ENCODE peak calls at places on chromosomes 6 and 20, in six cellular contexts. U, N, T, F, Z and Y are unnamed samples.

GRCh38 chr6:131894735-131895424 is 56.3 kb downstream of the CCN2 start:
- DNase-seq in U (no peak), N (no peak), T (no peak), F (no peak), Z (no peak), Y (no peak)

GRCh38 chr6:26129656-26130055 is 42.4 kb downstream of the HFE start:
- DNase-seq in U (no peak), N (no peak), T (no peak), F (no peak), Z (peak; percentile 52), Y (no peak)

GRCh38 chr6:31690231-31691077 is 9.6 kb upstream of the LY6G5C start:
- DNase-seq in U (no peak), N (no peak), T (no peak), F (peak; percentile 78), Z (no peak), Y (no peak)

GRCh38 chr6:52552278-52552643 is 24.6 kb downstream of the TRAM2 start:
- DNase-seq in U (no peak), N (no peak), T (no peak), F (no peak), Z (no peak), Y (no peak)

GRCh38 chr6:100745419-100746041 is 135.6 kb downstream of the ASCC3 start:
- DNase-seq in U (no peak), N (no peak), T (no peak), F (no peak), Z (no peak), Y (no peak)

GRCh38 chr6:24332306-24332705 is 25.6 kb downstream of the DCDC2 start:
- DNase-seq in U (no peak), N (peak; percentile 4), T (no peak), F (peak; percentile 73), Z (no peak), Y (no peak)

GRCh38 chr20:33657704-33658095 is 4.4 kb upstream of the C20orf144 start:
- DNase-seq in U (no peak), N (no peak), T (no peak), F (no peak), Z (no peak), Y (no peak)

GRCh38 chr6:97465877-97466710 is 183.1 kb upstream of the MMS22L start:
- DNase-seq in U (peak; percentile 48), N (no peak), T (no peak), F (peak; percentile 46), Z (no peak), Y (peak; percentile 36)

GRCh38 chr6:113271437-113271836 is 585.7 kb upstream of the MARCKS start:
- DNase-seq in U (no peak), N (no peak), T (no peak), F (no peak), Z (no peak), Y (no peak)

GRCh38 chr6:160428818-160429744 is 80.9 kb downstream of the SLC22A3 start:
- DNase-seq in U (peak; percentile 4), N (no peak), T (peak; percentile 55), F (peak; percentile 43), Z (no peak), Y (peak; percentile 51)

GRCh38 chr6:160430741-160431140 is 82.6 kb downstream of the SLC22A3 start:
- DNase-seq in U (no peak), N (no peak), T (no peak), F (no peak), Z (no peak), Y (no peak)

GRCh38 chr6:160430203-160430602 is 82.0 kb downstream of the SLC22A3 start:
- DNase-seq in U (no peak), N (no peak), T (no peak), F (no peak), Z (no peak), Y (no peak)

GRCh38 chr6:160431791-160432404 is 83.7 kb downstream of the SLC22A3 start:
- DNase-seq in U (no peak), N (no peak), T (no peak), F (no peak), Z (no peak), Y (no peak)

DNA sequence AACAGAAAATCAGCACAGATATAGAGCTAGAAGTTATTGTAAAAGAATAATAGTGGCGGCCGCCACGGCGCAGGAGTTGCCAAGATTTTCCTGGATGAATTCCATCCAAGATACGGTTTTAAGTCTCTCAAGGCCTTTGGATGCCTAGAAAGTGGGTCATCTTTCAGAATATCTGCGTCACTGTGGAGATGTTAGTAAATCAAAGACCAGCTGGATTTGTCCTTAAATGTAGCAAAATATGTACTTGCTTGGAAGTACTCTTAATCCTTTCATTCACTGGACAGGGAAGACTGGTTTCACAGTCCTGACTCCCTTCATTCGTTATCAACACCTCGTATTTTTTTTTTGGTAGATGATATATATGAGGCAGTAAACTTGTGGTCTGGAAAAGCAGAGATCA is 83.1 kb downstream of the SLC22A3 start:
- DNase-seq in U (no peak), N (no peak), T (no peak), F (no peak), Z (peak; percentile 85), Y (no peak)
- H2BK15ac ChIP-seq in U (no peak overlapping the region), N (no peak overlapping the region), T (no peak overlapping the region), F (no peak overlapping the region), Z (no peak overlapping the region), Y (no peak overlapping the region)

GRCh38 chr6:79613912-79614311 is 17.2 kb upstream of the SH3BGRL2 start:
- DNase-seq in U (no peak), N (no peak), T (no peak), F (no peak), Z (no peak), Y (no peak)
- H2BK5ac ChIP-seq in U (no peak overlapping the region), N (no peak overlapping the region), T (no peak overlapping the region), F (no peak overlapping the region), Z (no peak overlapping the region), Y (no peak overlapping the region)

DNA sequence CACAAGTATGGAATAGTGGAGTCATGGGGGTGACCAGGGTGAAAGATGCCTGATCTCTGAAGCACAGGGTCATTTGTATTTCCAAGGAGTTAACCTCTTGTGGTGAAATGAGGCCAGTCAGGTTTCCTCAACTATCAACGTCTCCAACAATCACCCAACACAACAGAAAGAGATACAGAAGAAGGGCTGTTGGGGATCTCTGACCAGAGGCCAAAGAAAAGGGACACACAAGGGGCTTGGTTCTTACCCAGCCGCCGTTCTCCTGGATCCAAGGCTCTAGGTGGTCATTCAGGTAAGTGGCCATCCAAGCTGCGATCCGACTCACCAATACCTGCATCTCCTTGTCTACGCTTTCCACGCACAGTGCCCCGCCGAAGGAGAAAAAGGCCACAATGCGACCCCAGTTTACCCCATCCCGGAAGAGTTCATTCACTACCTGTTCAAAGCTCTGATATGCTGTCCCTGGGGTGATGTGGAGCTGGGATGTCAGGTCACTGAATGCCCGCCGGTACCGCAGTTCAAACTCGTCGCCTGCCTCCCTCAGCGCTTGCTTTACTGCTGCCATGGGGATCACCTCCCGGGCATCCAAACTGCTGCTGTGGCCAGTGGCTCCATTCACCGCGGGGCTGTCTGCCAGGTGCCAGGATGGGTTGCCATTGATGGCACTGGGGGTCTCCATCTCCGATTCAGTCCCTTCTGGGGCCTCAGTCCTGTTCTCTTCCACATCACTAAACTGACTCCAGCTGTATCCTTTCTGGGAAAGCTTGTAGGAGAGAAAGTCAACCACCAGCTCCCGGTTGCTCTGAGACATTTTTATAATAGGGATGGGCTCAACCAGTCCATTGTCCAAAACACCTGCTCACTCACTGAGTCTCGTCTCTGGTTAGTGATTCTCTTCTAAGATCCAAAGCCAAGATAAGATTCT is 998 bp downstream of the BCL2L1 start:
- DNase-seq in U (no peak), N (no peak), T (no peak), F (no peak), Z (no peak), Y (peak; percentile 44)
- H3K18ac ChIP-seq in U (peak overlapping the region; percentile 13), N (peak overlapping the region; percentile 60), T (peak overlapping the region; percentile 54), F (no peak overlapping the region), Z (peak overlapping the region; percentile 17), Y (no peak overlapping the region)

GRCh38 chr6:14739830-14740229 is 506.0 kb upstream of the JARID2 start:
- DNase-seq in U (no peak), N (no peak), T (no peak), F (no peak), Z (no peak), Y (no peak)
- H2BK15ac ChIP-seq in U (no peak overlapping the region), N (no peak overlapping the region), T (no peak overlapping the region), F (no peak overlapping the region), Z (no peak overlapping the region), Y (no peak overlapping the region)

GRCh38 chr6:124877468-124877867 is 84.8 kb upstream of the RNF217 start:
- DNase-seq in U (no peak), N (no peak), T (no peak), F (no peak), Z (no peak), Y (no peak)

GRCh38 chr6:124882580-124883393 is 79.5 kb upstream of the RNF217 start:
- DNase-seq in U (no peak), N (peak; percentile 37), T (no peak), F (no peak), Z (peak; percentile 31), Y (no peak)

GRCh38 chr6:124881898-124882579 is 80.2 kb upstream of the RNF217 start:
- DNase-seq in U (no peak), N (peak; percentile 70), T (no peak), F (peak; percentile 54), Z (peak; percentile 62), Y (no peak)

GRCh38 chr6:124879110-124879991 is 82.9 kb upstream of the RNF217 start:
- DNase-seq in U (no peak), N (no peak), T (no peak), F (no peak), Z (no peak), Y (no peak)

GRCh38 chr6:124879992-124880355 is 82.3 kb upstream of the RNF217 start:
- DNase-seq in U (no peak), N (no peak), T (no peak), F (no peak), Z (no peak), Y (no peak)
- H2BK5ac ChIP-seq in U (no peak overlapping the region), N (no peak overlapping the region), T (no peak overlapping the region), F (no peak overlapping the region), Z (no peak overlapping the region), Y (no peak overlapping the region)

GRCh38 chr6:169669147-169669546 is 32.7 kb downstream of the WDR27 start:
- DNase-seq in U (no peak), N (no peak), T (peak; percentile 22), F (no peak), Z (no peak), Y (no peak)

GRCh38 chr6:169669889-169670288 is 31.9 kb downstream of the WDR27 start:
- DNase-seq in U (no peak), N (peak; percentile 30), T (no peak), F (no peak), Z (peak; percentile 32), Y (no peak)

GRCh38 chr6:169668203-169668847 is 33.5 kb downstream of the WDR27 start:
- DNase-seq in U (no peak), N (no peak), T (peak; percentile 41), F (peak; percentile 52), Z (no peak), Y (peak; percentile 25)

GRCh38 chr6:169666441-169666840 is 35.4 kb downstream of the WDR27 start:
- DNase-seq in U (no peak), N (no peak), T (peak; percentile 17), F (no peak), Z (no peak), Y (no peak)

GRCh38 chr6:169667716-169668115 is 34.1 kb downstream of the WDR27 start:
- DNase-seq in U (no peak), N (no peak), T (peak; percentile 37), F (no peak), Z (no peak), Y (no peak)
- H3K18ac ChIP-seq in U (no peak overlapping the region), N (no peak overlapping the region), T (no peak overlapping the region), F (no peak overlapping the region), Z (no peak overlapping the region), Y (no peak overlapping the region)

DNA sequence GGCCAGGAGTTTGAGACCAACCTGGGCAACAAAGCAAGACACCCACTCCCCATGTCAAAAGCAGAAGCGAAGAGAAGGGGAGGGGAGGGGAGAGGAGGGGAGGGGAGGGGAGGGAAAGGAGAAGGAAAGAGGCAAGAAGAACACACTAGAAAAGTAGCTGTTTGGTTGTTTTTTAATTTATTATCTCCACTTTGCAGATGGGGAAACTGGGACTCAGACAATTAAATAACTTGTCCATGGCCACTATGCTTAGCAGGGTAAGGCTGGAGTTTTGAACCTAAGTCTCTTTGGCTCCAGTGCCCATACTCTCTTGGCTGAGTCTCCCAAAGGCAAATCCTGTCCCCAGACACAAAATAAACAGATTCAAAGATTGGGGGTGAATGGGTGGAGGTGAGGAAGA is 12.4 kb upstream of the GHRH start:
- DNase-seq in U (no peak), N (no peak), T (no peak), F (no peak), Z (no peak), Y (no peak)
- H2BK15ac ChIP-seq in U (no peak overlapping the region), N (no peak overlapping the region), T (no peak overlapping the region), F (no peak overlapping the region), Z (no peak overlapping the region), Y (no peak overlapping the region)